ENCODE peak calls at places on chromosomes 1 and 21, in six cellular contexts. S, L, J, V, N and U are unnamed samples.

GRCh38 chr1:171999756-172000155 is 158.5 kb downstream of the DNM3 start:
- DNase-seq in J (no peak), S (no peak), N (no peak), L (no peak), V (no peak), U (no peak)

GRCh38 chr1:42003433-42003832 is 84.7 kb upstream of the HIVEP3 start:
- DNase-seq in L (no peak), N (peak), V (no peak), J (peak), S (no peak), U (no peak)

GRCh38 chr1:110249256-110249655 is 39.1 kb downstream of the KCNC4 start:
- DNase-seq in N (no peak), J (no peak), S (no peak), L (no peak), V (no peak), U (no peak)

GRCh38 chr1:65985393-65986066 is 192.8 kb downstream of the PDE4B start:
- DNase-seq in V (no peak), S (no peak), J (no peak), L (no peak), N (no peak), U (no peak)

GRCh38 chr1:246597340-246597739 is 31.1 kb downstream of the CNST start:
- DNase-seq in V (no peak), S (no peak), L (no peak), N (peak), J (peak), U (no peak)

GRCh38 chr1:112727716-112728115 is 12.6 kb upstream of the PPM1J start:
- DNase-seq in S (no peak), J (no peak), V (peak), L (no peak), N (no peak), U (no peak)

GRCh38 chr1:23394664-23395063 is 25.0 kb upstream of the ZNF436 start:
- DNase-seq in V (no peak), N (peak), L (no peak), S (peak), J (peak), U (no peak)

GRCh38 chr1:31416101-31416736 is 3.2 kb downstream of the SERINC2 start:
- DNase-seq in L (no peak), N (peak), V (no peak), S (no peak), J (no peak), U (no peak)

GRCh38 chr1:170776147-170776734 is 112.3 kb downstream of the PRRX1 start:
- DNase-seq in J (no peak), V (no peak), N (no peak), L (no peak), S (no peak), U (no peak)

GRCh38 chr21:34762761-34763160 is 94.0 kb downstream of the CLIC6 start:
- DNase-seq in J (no peak), S (no peak), L (no peak), N (no peak), V (no peak), U (no peak)

GRCh38 chr1:205211839-205212241 is 338 bp upstream of the DSTYK start:
- DNase-seq in S (no peak), N (no peak), V (no peak), J (no peak), L (no peak), U (no peak)

GRCh38 chr1:104856091-104856490 is 1106.4 kb downstream of the AMY1C start:
- DNase-seq in S (no peak), J (no peak), L (no peak), V (no peak), N (no peak), U (no peak)

GRCh38 chr1:20063861-20064292 is 6.1 kb upstream of the PLA2G5 start:
- DNase-seq in S (no peak), V (no peak), L (no peak), J (no peak), N (no peak), U (no peak)

GRCh38 chr1:158002630-158003408 is 9.4 kb downstream of the KIRREL1 start:
- DNase-seq in L (no peak), V (no peak), J (no peak), S (no peak), N (no peak), U (no peak)

GRCh38 chr1:19647643-19648042 is 3.5 kb downstream of the NBL1 start:
- DNase-seq in J (peak), V (no peak), N (no peak), L (no peak), S (no peak), U (peak)

GRCh38 chr1:75203415-75204277 is 69.5 kb downstream of the LHX8 start:
- DNase-seq in S (no peak), L (no peak), J (no peak), V (peak), N (peak), U (peak)

GRCh38 chr1:40040511-40041465 is at the start of gene CAP1:
- DNase-seq in S (peak), J (peak), L (peak), N (peak), V (peak), U (peak)
- TF ChIP-seq POLR2A in S (no peak), J (peak), L (peak), N (no peak), V (no peak), U (peak)

DNA sequence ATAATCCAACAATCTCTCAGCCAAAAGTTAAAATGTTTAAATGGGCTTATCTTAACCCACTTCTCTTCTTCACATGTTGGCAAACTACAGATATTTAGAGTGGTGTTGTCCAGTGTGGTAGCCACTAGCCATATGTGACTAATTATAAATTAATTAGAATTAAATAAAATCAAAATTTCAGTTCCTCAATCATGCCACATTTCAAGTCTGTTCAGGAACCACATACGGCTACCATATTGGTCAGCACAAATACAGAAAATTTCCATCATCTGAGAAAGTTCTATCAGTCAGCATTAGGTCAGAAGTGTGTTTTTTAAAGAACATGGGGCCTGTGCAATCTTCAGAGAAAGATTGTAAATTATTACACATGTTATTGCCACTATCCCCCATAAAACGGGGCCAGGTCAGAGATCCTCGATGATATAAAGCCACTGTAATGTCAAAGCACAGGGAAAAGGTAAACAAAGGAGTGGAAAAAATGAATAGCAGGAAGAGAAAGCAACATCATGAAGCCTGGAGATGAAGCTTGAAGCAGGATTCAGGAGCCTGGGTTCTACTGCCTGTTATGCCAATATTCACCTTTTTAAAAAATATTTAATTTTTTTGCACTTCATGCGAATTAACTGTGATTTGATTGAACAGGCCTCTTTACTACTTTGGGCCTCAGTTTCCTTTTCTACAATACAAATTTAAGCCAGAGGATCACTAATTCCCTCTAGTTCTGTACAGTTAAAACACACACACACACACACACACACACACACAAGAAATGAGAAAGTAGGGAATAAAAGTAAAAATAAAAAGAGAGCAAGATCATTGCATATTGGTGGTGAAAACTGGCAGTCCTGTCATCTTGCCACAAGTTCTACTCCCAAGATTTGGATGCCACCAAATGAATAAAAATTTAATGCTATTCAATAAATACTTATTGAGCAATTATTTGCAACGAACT is 2.3 kb downstream of the RSBN1 start:
- DNase-seq in S (no peak), V (peak), L (no peak), J (peak), N (no peak), U (peak)
- TF ChIP-seq POLR2A in S (no peak), V (no peak), L (no peak), J (peak), N (peak), U (no peak)

DNA sequence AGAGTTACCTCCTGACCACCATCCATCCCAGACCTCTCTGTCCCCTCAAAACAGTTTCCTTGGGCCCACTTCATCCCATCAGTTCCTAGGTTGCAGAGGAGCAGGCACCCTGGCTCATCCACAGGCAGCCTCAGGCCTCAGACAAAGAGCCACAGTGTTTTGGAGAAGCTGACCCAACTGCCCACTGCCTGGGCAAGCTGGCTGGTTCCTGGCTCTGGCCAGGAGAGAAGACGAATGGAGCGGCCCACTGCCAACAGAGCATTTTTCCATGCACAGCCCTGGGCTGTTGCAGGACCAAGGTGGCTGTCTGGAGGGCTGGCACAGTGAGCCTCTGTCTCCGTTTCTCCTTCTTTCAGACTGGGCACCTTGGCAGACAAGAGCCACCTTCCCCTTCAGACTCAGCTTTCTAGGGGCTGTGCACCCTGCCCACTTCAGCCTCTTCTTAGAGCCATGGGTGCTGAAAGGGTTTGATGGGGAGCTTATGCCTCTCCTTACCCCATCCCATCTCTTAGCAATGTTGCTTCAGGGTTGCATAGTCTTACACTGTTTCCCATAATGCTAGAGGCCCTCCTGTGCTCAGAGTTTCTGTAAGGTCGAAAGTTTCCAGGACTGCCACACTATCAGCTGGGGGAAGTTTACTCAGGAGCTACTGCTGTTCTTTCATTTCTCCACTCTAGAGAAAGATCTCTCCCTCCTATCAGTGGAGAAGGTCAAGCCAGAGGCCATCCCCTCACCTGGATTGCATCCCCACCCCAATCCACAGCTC is 982 bp downstream of the FMOD start:
- DNase-seq in V (no peak), J (no peak), N (no peak), S (no peak), L (no peak), U (no peak)
- TF ChIP-seq POLR2A in V (no peak), J (no peak), N (no peak), S (no peak), L (no peak), U (no peak)

GRCh38 chr1:167936930-167937708 is at the start of gene MPC2:
- DNase-seq in S (peak), J (peak), V (peak), L (peak), N (peak), U (peak)
- TF ChIP-seq POLR2A in S (peak), J (no peak), V (peak), L (no peak), N (peak), U (peak)

GRCh38 chr1:2213576-2214505 is 14.3 kb upstream of the SKI start:
- DNase-seq in S (peak), N (no peak), L (no peak), V (no peak), J (peak), U (no peak)

GRCh38 chr1:2210786-2211185 is 16.2 kb upstream of the FAAP20 start:
- DNase-seq in V (no peak), N (no peak), S (peak), L (no peak), J (no peak), U (no peak)

GRCh38 chr1:2212167-2212541 is 16.0 kb upstream of the SKI start:
- DNase-seq in N (no peak), S (no peak), V (no peak), J (peak), L (no peak), U (no peak)

GRCh38 chr1:2214541-2215241 is 13.4 kb upstream of the SKI start:
- DNase-seq in L (no peak), S (peak), N (no peak), V (no peak), J (peak), U (no peak)

DNA sequence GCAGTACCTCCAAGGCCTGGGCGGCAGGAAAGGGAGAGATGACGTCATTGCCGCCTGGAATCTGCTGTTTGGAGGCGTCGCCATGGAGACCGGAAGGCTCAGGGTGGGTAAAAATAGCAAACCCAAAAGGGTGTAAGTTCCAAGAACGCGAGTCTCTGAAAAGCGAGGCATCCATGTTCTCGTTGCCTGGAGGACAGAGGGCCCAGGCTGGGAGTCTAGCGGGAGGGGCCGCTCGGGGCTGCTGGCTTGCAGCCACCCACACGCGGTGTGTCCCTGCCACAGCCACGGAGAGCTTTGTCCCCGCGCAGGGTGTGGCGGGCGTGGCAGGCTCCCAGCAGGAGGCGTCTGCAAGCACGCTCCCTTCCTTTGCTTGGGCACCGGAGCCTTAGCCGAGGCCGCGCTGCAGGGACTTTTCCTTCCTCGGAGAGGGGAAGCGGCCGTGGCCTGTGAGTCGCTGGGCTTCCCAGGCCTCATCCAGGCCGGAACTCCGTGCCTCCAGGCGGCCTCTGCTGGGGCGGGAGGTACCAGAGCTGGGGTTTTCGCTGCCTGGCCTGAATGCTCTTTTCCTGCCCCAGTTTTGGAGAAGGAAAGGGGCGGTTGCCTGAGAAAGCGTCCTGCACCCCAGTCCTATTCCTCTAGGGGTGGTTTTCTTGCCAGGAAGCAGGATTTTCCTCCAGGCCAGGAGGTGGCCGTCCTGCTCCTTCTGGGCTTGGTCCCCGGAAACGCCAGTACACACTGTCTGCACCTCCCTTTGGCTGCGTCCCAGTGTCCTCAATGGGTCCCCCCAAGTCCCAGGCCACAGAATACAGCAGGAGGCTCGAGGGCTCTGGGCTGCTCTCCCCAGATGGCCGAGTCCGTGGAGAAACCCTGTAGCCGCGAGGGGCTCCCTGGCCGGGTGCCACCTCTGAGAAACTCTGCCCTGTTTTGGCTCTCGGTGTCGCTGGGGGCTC is 15.3 kb upstream of the SKI start:
- DNase-seq in V (peak), N (peak), S (peak), J (peak), L (no peak), U (peak)
- TF ChIP-seq POLR2A in V (no peak), N (peak), S (peak), J (peak), L (no peak), U (no peak)

DNA sequence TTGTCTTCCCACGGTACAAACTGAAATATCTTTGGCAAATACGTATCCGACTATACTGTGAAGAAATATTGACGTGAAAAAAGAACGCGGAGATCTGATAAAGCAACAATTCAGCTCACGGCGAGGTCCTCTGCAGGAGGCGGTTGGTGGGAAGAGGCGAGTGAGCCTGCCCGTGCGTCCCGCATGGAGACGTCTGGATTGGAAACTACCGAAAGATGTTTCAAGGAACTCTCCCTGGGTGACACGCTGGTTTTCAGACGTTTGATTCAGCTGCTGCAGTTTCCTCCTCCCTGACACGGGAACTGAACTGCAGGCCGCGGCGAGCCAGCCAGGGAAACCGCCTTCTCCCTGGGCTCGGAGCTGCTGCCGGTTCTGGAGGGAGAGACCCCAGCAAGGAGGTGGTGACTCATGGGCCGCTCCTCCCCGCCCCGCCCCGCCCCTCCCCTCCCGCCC is 390 bp upstream of the COL6A1 start:
- DNase-seq in L (no peak), S (peak), J (peak), N (peak), V (peak), U (peak)
- TF ChIP-seq POLR2A in L (peak), S (peak), J (peak), N (peak), V (no peak), U (no peak)